ENCODE peak calls at places on chromosomes 5 and 9, in ten cellular contexts. P is GM12891; A is CD8-positive, alpha-beta memory T cell; K is effector CD8-positive, alpha-beta T cell; J is LHCN-M2; G is GM12864; Z is H7; T is cardiac fibroblast; D is GM03348; X is NCI-H146. F is an unnamed sample.

GRCh38 chr9:103714992-103715391 is 379.1 kb upstream of the SMC2 start:
- DNase-seq in A (no peak), K (no peak), G (no peak), P (no peak), J (no peak), T (no peak), D (no peak), X (no peak), Z (peak), F (no peak)

GRCh38 chr9:4936823-4937222 is 48.2 kb upstream of the JAK2 start:
- DNase-seq in X (no peak), P (no peak), Z (no peak), D (no peak), K (no peak), G (peak), T (no peak), A (no peak), J (no peak), F (peak)

GRCh38 chr5:135343417-135343816 is 55.6 kb downstream of the MACROH2A1 start:
- DNase-seq in A (no peak), D (peak), T (no peak), X (no peak), P (no peak), J (peak), G (no peak), K (no peak), Z (no peak), F (no peak)

GRCh38 chr9:14522627-14523379 is 170.4 kb downstream of the ZDHHC21 start:
- DNase-seq in J (no peak), D (no peak), T (no peak), G (no peak), X (no peak), K (no peak), A (no peak), Z (no peak), P (no peak), F (peak)

GRCh38 chr5:142960309-142960696 is 190.1 kb downstream of the ARHGAP26 start:
- DNase-seq in Z (no peak), K (no peak), A (no peak), X (no peak), G (no peak), T (peak), P (no peak), D (peak), J (peak), F (no peak)

GRCh38 chr9:70262384-70262783 is 3.6 kb downstream of the SMC5 start:
- DNase-seq in J (no peak), X (no peak), K (no peak), D (no peak), T (no peak), Z (no peak), A (no peak), P (no peak), G (no peak), F (no peak)

GRCh38 chr5:142769251-142769792 is 855 bp upstream of the ARHGAP26 start:
- DNase-seq in G (no peak), A (no peak), Z (no peak), J (no peak), K (no peak), X (no peak), T (no peak), P (peak), D (peak), F (peak)

GRCh38 chr5:180070726-180071417 is 687 bp downstream of the RNF130 start:
- DNase-seq in D (peak), P (no peak), A (no peak), J (peak), K (no peak), G (no peak), T (peak), Z (peak), X (no peak), F (peak)

GRCh38 chr9:23541976-23542375 is 284.1 kb downstream of the ELAVL2 start:
- DNase-seq in T (no peak), X (no peak), G (no peak), J (peak), Z (no peak), K (no peak), P (no peak), A (no peak), D (no peak), F (no peak)

GRCh38 chr5:43039468-43040286 is 442 bp downstream of the ANXA2R start:
- DNase-seq in X (peak), A (peak), D (peak), G (no peak), P (no peak), Z (no peak), T (peak), J (peak), K (peak), F (peak)

GRCh38 chr5:150161242-150162141 is 5.1 kb upstream of the CDX1 start:
- DNase-seq in G (no peak), K (peak), A (peak), Z (peak), P (peak), T (peak), J (peak), X (peak), D (peak), F (peak)

GRCh38 chr9:125356032-125356431 is 94.4 kb downstream of the GAPVD1 start:
- DNase-seq in G (no peak), Z (no peak), D (no peak), J (no peak), P (no peak), T (no peak), X (no peak), K (no peak), A (no peak), F (no peak)

GRCh38 chr9:121770415-121771273 is 119.2 kb downstream of the DAB2IP start:
- DNase-seq in Z (no peak), K (no peak), G (no peak), D (peak), A (no peak), X (no peak), T (peak), J (peak), P (no peak), F (no peak)

GRCh38 chr9:8855046-8855445 is 1055.5 kb upstream of the DMAC1 start:
- DNase-seq in T (peak), X (peak), J (no peak), K (no peak), Z (no peak), D (no peak), G (no peak), P (no peak), A (no peak), F (peak)

GRCh38 chr9:126621919-126622735 is 8.4 kb downstream of the LMX1B start:
- DNase-seq in D (no peak), K (no peak), J (no peak), P (no peak), G (no peak), X (no peak), T (no peak), A (no peak), Z (peak), F (no peak)

GRCh38 chr5:59351076-59351794 is 542.3 kb downstream of the PDE4D start:
- DNase-seq in Z (no peak), K (no peak), P (no peak), T (peak), A (no peak), D (no peak), G (no peak), J (peak), X (no peak), F (peak)

GRCh38 chr9:120619751-120620655 is 40.0 kb upstream of the CDK5RAP2 start:
- DNase-seq in D (peak), X (peak), P (peak), T (peak), G (peak), J (peak), Z (peak), K (peak), A (peak), F (peak)

GRCh38 chr5:172740483-172741205 is 30.4 kb downstream of the DUSP1 start:
- DNase-seq in Z (no peak), J (peak), X (no peak), K (no peak), T (peak), D (peak), P (no peak), G (no peak), A (no peak), F (no peak)

GRCh38 chr5:171857537-171857936 is 71.9 kb downstream of the SMIM23 start:
- DNase-seq in X (no peak), G (no peak), P (no peak), D (no peak), T (no peak), Z (peak), J (no peak), A (no peak), K (no peak), F (no peak)

GRCh38 chr9:36433386-36433785 is 33.3 kb upstream of the RNF38 start:
- DNase-seq in G (no peak), K (no peak), A (no peak), X (no peak), J (no peak), T (no peak), D (no peak), P (no peak), Z (no peak), F (no peak)

GRCh38 chr5:108260858-108261170 is 121.1 kb downstream of the FBXL17 start:
- DNase-seq in P (no peak), A (no peak), T (no peak), K (no peak), J (no peak), X (no peak), G (no peak), D (no peak), Z (no peak), F (no peak)

GRCh38 chr5:72848474-72849428 is 32.3 kb downstream of the TNPO1 start:
- DNase-seq in T (peak), K (peak), A (peak), P (peak), G (peak), D (peak), J (peak), X (peak), Z (peak), F (peak)

F was measured in OCI-M1.